ENCODE peak calls at places on chromosomes 4 and X, in seven cellular contexts. One of them, this sample, is unnamed.

GRCh38 chr4:56941403-56941802 is 33.7 kb downstream of the REST start:
- DNase-seq in A673: no peak
- DNase-seq in AG04450: no peak
- DNase-seq in A549: no peak
- DNase-seq in tibial nerve: no peak
- DNase-seq in lower lobe of right lung: no peak
- DNase-seq in mammary epithelial cell: no peak
- DNase-seq in this sample: no peak

GRCh38 chr4:92035666-92036065 is 268.1 kb upstream of the GRID2 start:
- DNase-seq in A673: no peak
- DNase-seq in AG04450: no peak
- DNase-seq in A549: no peak
- DNase-seq in tibial nerve: no peak
- DNase-seq in lower lobe of right lung: no peak
- DNase-seq in mammary epithelial cell: no peak
- DNase-seq in this sample: no peak

GRCh38 chr4:182449186-182449880 is 206.1 kb downstream of the TENM3 start:
- DNase-seq in A673: no peak
- DNase-seq in AG04450: no peak
- DNase-seq in A549: peak; percentile 13
- DNase-seq in tibial nerve: no peak
- DNase-seq in lower lobe of right lung: no peak
- DNase-seq in mammary epithelial cell: peak; percentile 54
- DNase-seq in this sample: no peak

GRCh38 chrX:13077168-13077567 is 32.7 kb upstream of the FAM9C start:
- DNase-seq in A673: peak; percentile 9
- DNase-seq in AG04450: no peak
- DNase-seq in A549: no peak
- DNase-seq in tibial nerve: no peak
- DNase-seq in lower lobe of right lung: no peak
- DNase-seq in mammary epithelial cell: no peak
- DNase-seq in this sample: no peak

GRCh38 chr4:32462944-32463343 is 1742.8 kb downstream of the PCDH7 start:
- DNase-seq in A673: peak; percentile 50
- DNase-seq in AG04450: no peak
- DNase-seq in A549: peak; percentile 9
- DNase-seq in tibial nerve: no peak
- DNase-seq in lower lobe of right lung: no peak
- DNase-seq in mammary epithelial cell: no peak
- DNase-seq in this sample: no peak

GRCh38 chrX:69616520-69617203 is 749 bp downstream of the EDA start:
- DNase-seq in A673: peak; percentile 56
- DNase-seq in AG04450: no peak
- DNase-seq in A549: no peak
- DNase-seq in tibial nerve: no peak
- DNase-seq in lower lobe of right lung: peak; percentile 41
- DNase-seq in mammary epithelial cell: no peak
- DNase-seq in this sample: peak; percentile 33

GRCh38 chrX:98956014-98956413 is 1454.1 kb downstream of the PCDH19 start:
- DNase-seq in A673: peak; percentile 0
- DNase-seq in AG04450: no peak
- DNase-seq in A549: no peak
- DNase-seq in tibial nerve: no peak
- DNase-seq in lower lobe of right lung: no peak
- DNase-seq in mammary epithelial cell: no peak
- DNase-seq in this sample: no peak

GRCh38 chr4:137536789-137537561 is 4.7 kb upstream of the PCDH18 start:
- DNase-seq in A673: no peak
- DNase-seq in AG04450: no peak
- DNase-seq in A549: no peak
- DNase-seq in tibial nerve: no peak
- DNase-seq in lower lobe of right lung: no peak
- DNase-seq in mammary epithelial cell: no peak
- DNase-seq in this sample: no peak

GRCh38 chr4:156778606-156779005 is 193.0 kb downstream of the PDGFC start:
- DNase-seq in A673: no peak
- DNase-seq in AG04450: peak; percentile 71
- DNase-seq in A549: peak; percentile 32
- DNase-seq in tibial nerve: no peak
- DNase-seq in lower lobe of right lung: no peak
- DNase-seq in mammary epithelial cell: peak; percentile 71
- DNase-seq in this sample: no peak

GRCh38 chrX:3485727-3486126 is 139.3 kb upstream of the MXRA5 start:
- DNase-seq in A673: no peak
- DNase-seq in AG04450: no peak
- DNase-seq in A549: no peak
- DNase-seq in tibial nerve: no peak
- DNase-seq in lower lobe of right lung: no peak
- DNase-seq in mammary epithelial cell: no peak
- DNase-seq in this sample: no peak

GRCh38 chr4:39048291-39048690 is 13.7 kb upstream of the KLHL5 start:
- DNase-seq in A673: no peak
- DNase-seq in AG04450: no peak
- DNase-seq in A549: no peak
- DNase-seq in tibial nerve: no peak
- DNase-seq in lower lobe of right lung: no peak
- DNase-seq in mammary epithelial cell: no peak
- DNase-seq in this sample: no peak

GRCh38 chrX:110045421-110045820 is 42.5 kb downstream of the TMEM164 start:
- DNase-seq in A673: no peak
- DNase-seq in AG04450: no peak
- DNase-seq in A549: no peak
- DNase-seq in tibial nerve: no peak
- DNase-seq in lower lobe of right lung: no peak
- DNase-seq in mammary epithelial cell: no peak
- DNase-seq in this sample: no peak
- H3K27ac ChIP-seq in A673: no peak overlapping the region
- H3K27ac ChIP-seq in AG04450: no peak overlapping the region
- H3K27ac ChIP-seq in A549: peak overlapping the region; percentile 44
- H3K27ac ChIP-seq in tibial nerve: no peak overlapping the region
- H3K27ac ChIP-seq in lower lobe of right lung: no peak overlapping the region
- H3K27ac ChIP-seq in mammary epithelial cell: no peak overlapping the region
- H3K27ac ChIP-seq in this sample: peak overlapping the region; percentile 79

GRCh38 chrX:16786791-16787735 is 797 bp downstream of the TXLNG start:
- DNase-seq in A673: no peak
- DNase-seq in AG04450: no peak
- DNase-seq in A549: no peak
- DNase-seq in tibial nerve: no peak
- DNase-seq in lower lobe of right lung: peak; percentile 47
- DNase-seq in mammary epithelial cell: peak; percentile 19
- DNase-seq in this sample: no peak
- H3K27ac ChIP-seq in A673: peak overlapping the region; percentile 58
- H3K27ac ChIP-seq in AG04450: no peak overlapping the region
- H3K27ac ChIP-seq in A549: peak overlapping the region; percentile 100
- H3K27ac ChIP-seq in tibial nerve: peak overlapping the region; percentile 87
- H3K27ac ChIP-seq in lower lobe of right lung: peak overlapping the region; percentile 84
- H3K27ac ChIP-seq in mammary epithelial cell: peak overlapping the region; percentile 58
- H3K27ac ChIP-seq in this sample: peak overlapping the region; percentile 89

DNA sequence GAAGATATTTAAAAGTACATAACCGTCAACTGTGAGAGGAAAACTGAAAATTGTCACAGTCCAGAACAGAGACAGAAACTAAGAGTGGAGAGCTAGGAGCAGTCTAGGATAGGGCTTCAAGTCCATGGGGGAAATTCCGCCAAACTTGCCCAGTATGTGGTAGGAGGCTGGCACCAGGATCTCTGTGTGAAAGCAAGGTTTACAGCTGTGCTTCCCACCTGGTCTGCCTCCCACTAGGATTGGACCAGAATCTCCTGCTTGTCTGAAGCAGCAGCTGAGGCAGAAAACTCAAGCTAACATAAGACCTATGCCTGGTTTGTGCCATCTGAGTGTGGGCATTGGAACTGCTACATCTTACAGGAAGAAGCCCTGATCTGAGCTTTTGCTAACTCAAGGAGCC is 18.6 kb upstream of the FHL1 start:
- DNase-seq in A673: no peak
- DNase-seq in AG04450: no peak
- DNase-seq in A549: no peak
- DNase-seq in tibial nerve: no peak
- DNase-seq in lower lobe of right lung: no peak
- DNase-seq in mammary epithelial cell: no peak
- DNase-seq in this sample: no peak
- H3K27ac ChIP-seq in A673: no peak overlapping the region
- H3K27ac ChIP-seq in AG04450: no peak overlapping the region
- H3K27ac ChIP-seq in A549: peak overlapping the region; percentile 17
- H3K27ac ChIP-seq in tibial nerve: no peak overlapping the region
- H3K27ac ChIP-seq in lower lobe of right lung: no peak overlapping the region
- H3K27ac ChIP-seq in mammary epithelial cell: no peak overlapping the region
- H3K27ac ChIP-seq in this sample: no peak overlapping the region

GRCh38 chr4:7372673-7373072 is 62.1 kb downstream of the PSAPL1 start:
- DNase-seq in A673: no peak
- DNase-seq in AG04450: no peak
- DNase-seq in A549: no peak
- DNase-seq in tibial nerve: no peak
- DNase-seq in lower lobe of right lung: no peak
- DNase-seq in mammary epithelial cell: no peak
- DNase-seq in this sample: no peak

GRCh38 chr4:7370038-7370437 is 64.7 kb downstream of the PSAPL1 start:
- DNase-seq in A673: no peak
- DNase-seq in AG04450: no peak
- DNase-seq in A549: no peak
- DNase-seq in tibial nerve: no peak
- DNase-seq in lower lobe of right lung: no peak
- DNase-seq in mammary epithelial cell: no peak
- DNase-seq in this sample: no peak

GRCh38 chr4:7368296-7368695 is 66.4 kb downstream of the PSAPL1 start:
- DNase-seq in A673: no peak
- DNase-seq in AG04450: no peak
- DNase-seq in A549: no peak
- DNase-seq in tibial nerve: no peak
- DNase-seq in lower lobe of right lung: no peak
- DNase-seq in mammary epithelial cell: no peak
- DNase-seq in this sample: no peak

GRCh38 chr4:7369511-7369910 is 65.2 kb downstream of the PSAPL1 start:
- DNase-seq in A673: no peak
- DNase-seq in AG04450: no peak
- DNase-seq in A549: no peak
- DNase-seq in tibial nerve: no peak
- DNase-seq in lower lobe of right lung: no peak
- DNase-seq in mammary epithelial cell: no peak
- DNase-seq in this sample: no peak

DNA sequence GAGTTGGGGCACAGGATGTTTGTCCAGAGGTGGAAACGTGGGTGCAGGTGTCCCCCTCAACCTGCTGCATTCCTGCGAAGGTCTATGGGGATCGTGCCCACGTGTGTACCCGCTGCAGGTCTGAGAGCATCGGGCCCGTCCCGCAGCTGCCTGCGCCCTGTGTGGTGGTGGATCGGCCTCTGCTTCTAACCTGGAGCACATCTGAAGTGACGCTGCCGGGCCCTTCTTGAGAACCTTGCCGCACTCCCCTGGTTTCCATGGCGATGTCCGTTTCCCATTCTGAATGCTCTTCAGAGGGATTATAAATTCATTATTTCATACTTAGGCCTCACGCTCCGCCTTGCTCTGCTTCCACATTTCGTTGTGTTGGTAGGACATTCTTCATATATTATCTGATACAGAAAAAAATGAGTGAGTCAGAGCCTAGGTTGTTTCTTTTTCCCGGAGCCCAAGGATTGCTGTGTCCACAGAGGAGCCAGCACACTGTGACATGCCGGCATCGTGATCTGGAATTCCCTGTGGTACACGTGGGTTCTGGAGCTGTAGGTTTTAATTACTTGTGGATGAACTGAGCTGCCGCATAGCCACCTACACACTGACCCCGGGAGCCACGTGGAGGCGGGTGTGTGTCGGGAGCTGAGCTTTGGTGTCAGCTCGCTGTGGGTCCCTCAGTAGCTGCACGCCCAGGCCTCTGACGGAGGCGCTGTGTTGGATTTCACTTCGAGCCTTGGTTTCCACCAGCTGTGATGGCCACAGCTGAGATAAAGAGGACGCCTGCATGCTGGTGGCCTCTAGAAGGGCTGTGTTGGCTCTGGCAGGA is 63.4 kb downstream of the PSAPL1 start:
- DNase-seq in A673: no peak
- DNase-seq in AG04450: no peak
- DNase-seq in A549: no peak
- DNase-seq in tibial nerve: no peak
- DNase-seq in lower lobe of right lung: no peak
- DNase-seq in mammary epithelial cell: no peak
- DNase-seq in this sample: no peak
- H3K27ac ChIP-seq in A673: no peak overlapping the region
- H3K27ac ChIP-seq in AG04450: no peak overlapping the region
- H3K27ac ChIP-seq in A549: no peak overlapping the region
- H3K27ac ChIP-seq in tibial nerve: peak overlapping the region; percentile 72
- H3K27ac ChIP-seq in lower lobe of right lung: no peak overlapping the region
- H3K27ac ChIP-seq in mammary epithelial cell: no peak overlapping the region
- H3K27ac ChIP-seq in this sample: no peak overlapping the region

GRCh38 chr4:82515705-82516104 is 46.1 kb downstream of the TMEM150C start:
- DNase-seq in A673: no peak
- DNase-seq in AG04450: no peak
- DNase-seq in A549: no peak
- DNase-seq in tibial nerve: peak; percentile 25
- DNase-seq in lower lobe of right lung: no peak
- DNase-seq in mammary epithelial cell: peak; percentile 40
- DNase-seq in this sample: peak; percentile 28
- H3K27ac ChIP-seq in A673: no peak overlapping the region
- H3K27ac ChIP-seq in AG04450: no peak overlapping the region
- H3K27ac ChIP-seq in A549: no peak overlapping the region
- H3K27ac ChIP-seq in tibial nerve: peak overlapping the region; percentile 50
- H3K27ac ChIP-seq in lower lobe of right lung: no peak overlapping the region
- H3K27ac ChIP-seq in mammary epithelial cell: no peak overlapping the region
- H3K27ac ChIP-seq in this sample: peak overlapping the region; percentile 67

GRCh38 chr4:53537606-53538005 is 53.7 kb downstream of the LNX1 start:
- DNase-seq in A673: no peak
- DNase-seq in AG04450: no peak
- DNase-seq in A549: no peak
- DNase-seq in tibial nerve: no peak
- DNase-seq in lower lobe of right lung: no peak
- DNase-seq in mammary epithelial cell: peak; percentile 32
- DNase-seq in this sample: no peak
- H3K27ac ChIP-seq in A673: no peak overlapping the region
- H3K27ac ChIP-seq in AG04450: no peak overlapping the region
- H3K27ac ChIP-seq in A549: no peak overlapping the region
- H3K27ac ChIP-seq in tibial nerve: no peak overlapping the region
- H3K27ac ChIP-seq in lower lobe of right lung: no peak overlapping the region
- H3K27ac ChIP-seq in mammary epithelial cell: no peak overlapping the region
- H3K27ac ChIP-seq in this sample: peak overlapping the region; percentile 73

DNA sequence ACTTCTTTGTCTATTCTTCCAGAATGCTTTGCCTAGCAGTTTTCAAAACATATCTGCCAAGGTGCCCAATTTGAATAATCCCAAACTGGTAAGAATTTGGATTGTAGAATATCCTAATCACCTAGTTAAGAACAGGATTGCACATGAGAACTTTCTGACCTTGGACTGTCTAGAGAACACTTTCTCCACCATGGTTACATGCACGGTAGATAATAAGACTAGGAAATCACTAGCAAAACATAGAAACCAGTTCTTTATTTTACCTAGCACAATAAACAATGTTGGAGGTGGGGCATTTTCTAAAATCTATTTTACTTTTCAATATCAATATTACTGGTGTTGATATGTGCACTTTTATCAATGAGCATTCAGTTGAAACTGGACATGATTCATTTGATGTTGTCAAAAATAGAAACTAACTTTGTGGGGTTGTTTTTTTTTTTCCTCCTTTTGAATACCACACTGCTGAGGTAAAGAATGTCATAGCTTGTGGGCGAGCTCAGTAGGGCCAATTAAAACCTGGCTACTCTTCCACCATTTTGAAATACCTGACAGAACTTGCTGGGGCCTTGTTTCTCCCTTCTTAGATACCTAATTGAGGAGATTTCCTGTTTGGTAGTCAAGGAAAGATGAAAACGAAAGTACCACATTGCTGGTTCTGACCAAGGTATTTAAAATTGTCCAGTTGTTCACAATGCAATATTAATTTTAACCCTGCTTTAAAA is 10.4 kb downstream of the MID1IP1 start:
- DNase-seq in A673: no peak
- DNase-seq in AG04450: no peak
- DNase-seq in A549: no peak
- DNase-seq in tibial nerve: no peak
- DNase-seq in lower lobe of right lung: no peak
- DNase-seq in mammary epithelial cell: peak; percentile 73
- DNase-seq in this sample: no peak
- H3K27ac ChIP-seq in A673: no peak overlapping the region
- H3K27ac ChIP-seq in AG04450: no peak overlapping the region
- H3K27ac ChIP-seq in A549: no peak overlapping the region
- H3K27ac ChIP-seq in tibial nerve: peak overlapping the region; percentile 37
- H3K27ac ChIP-seq in lower lobe of right lung: no peak overlapping the region
- H3K27ac ChIP-seq in mammary epithelial cell: peak overlapping the region; percentile 73
- H3K27ac ChIP-seq in this sample: peak overlapping the region; percentile 8

This sample was measured in left ventricle myocardium inferior.